ENCODE peak calls at places on chromosomes 5 and 9, in ten cellular contexts. O is gastrocnemius medialis, H is A549, E is HepG2, R is ovary, C is GM12891, L is GM12878, G is sigmoid colon, M is uterus, I is stomach. T is an unnamed sample.

GRCh38 chr9:1047605-1048235 is 2.4 kb upstream of the DMRT2 start:
- DNase-seq in O (no peak), H (no peak), E (no peak), R (no peak), C (no peak), L (no peak), G (no peak), M (no peak), I (no peak), T (no peak)

GRCh38 chr5:94442971-94443370 is 175.4 kb downstream of the KIAA0825 start:
- DNase-seq in O (no peak), H (no peak), E (no peak), R (no peak), C (no peak), L (no peak), G (no peak), M (no peak), I (no peak), T (no peak)

GRCh38 chr5:125870271-125870670 is 552.9 kb upstream of the GRAMD2B start:
- DNase-seq in O (no peak), H (no peak), E (no peak), R (no peak), C (no peak), L (no peak), G (no peak), M (no peak), I (no peak), T (no peak)

GRCh38 chr5:133041910-133042309 is 9.9 kb upstream of the HSPA4 start:
- DNase-seq in O (no peak), H (peak; percentile 49), E (no peak), R (no peak), C (no peak), L (no peak), G (no peak), M (no peak), I (no peak), T (no peak)

GRCh38 chr5:34436761-34437501 is 219.2 kb upstream of the RAI14 start:
- DNase-seq in O (no peak), H (no peak), E (no peak), R (no peak), C (no peak), L (peak; percentile 19), G (no peak), M (no peak), I (no peak), T (no peak)

GRCh38 chr5:6611561-6612256 is 21.1 kb downstream of the NSUN2 start:
- DNase-seq in O (no peak), H (no peak), E (no peak), R (no peak), C (no peak), L (no peak), G (no peak), M (no peak), I (no peak), T (no peak)

GRCh38 chr5:25713259-25713658 is 1068.5 kb upstream of the CDH10 start:
- DNase-seq in O (no peak), H (peak; percentile 19), E (no peak), R (no peak), C (no peak), L (peak; percentile 31), G (no peak), M (no peak), I (no peak), T (no peak)

GRCh38 chr9:112127281-112127680 is 47.8 kb downstream of the SUSD1 start:
- DNase-seq in O (no peak), H (no peak), E (peak; percentile 29), R (no peak), C (no peak), L (no peak), G (no peak), M (no peak), I (no peak), T (no peak)

GRCh38 chr9:95552814-95553546 is 36.2 kb upstream of the PTCH1 start:
- DNase-seq in O (peak; percentile 12), H (no peak), E (no peak), R (peak; percentile 56), C (no peak), L (no peak), G (no peak), M (peak; percentile 37), I (no peak), T (no peak)

GRCh38 chr9:5193345-5193744 is 7.9 kb upstream of the INSL6 start:
- DNase-seq in O (no peak), H (no peak), E (no peak), R (no peak), C (no peak), L (no peak), G (no peak), M (no peak), I (no peak), T (no peak)

GRCh38 chr5:138722518-138722917 is 30.7 kb upstream of the CTNNA1 start:
- DNase-seq in O (no peak), H (no peak), E (no peak), R (no peak), C (no peak), L (no peak), G (no peak), M (no peak), I (peak; percentile 65), T (no peak)

GRCh38 chr5:137613554-137614265 is 114.6 kb upstream of the SPOCK1 start:
- DNase-seq in O (no peak), H (no peak), E (no peak), R (no peak), C (no peak), L (no peak), G (no peak), M (no peak), I (no peak), T (no peak)

GRCh38 chr5:135240283-135240633 is 158.8 kb downstream of the MACROH2A1 start:
- DNase-seq in O (no peak), H (no peak), E (no peak), R (peak; percentile 1), C (no peak), L (no peak), G (peak; percentile 21), M (no peak), I (peak; percentile 15), T (no peak)

GRCh38 chr9:111992523-111992922 is 95.9 kb downstream of the UGCG start:
- DNase-seq in O (no peak), H (no peak), E (no peak), R (no peak), C (no peak), L (peak; percentile 77), G (no peak), M (no peak), I (no peak), T (no peak)

GRCh38 chr5:74016373-74016772 is 390.4 kb downstream of the ARHGEF28 start:
- DNase-seq in O (no peak), H (peak; percentile 27), E (peak; percentile 5), R (no peak), C (no peak), L (no peak), G (no peak), M (no peak), I (no peak), T (no peak)

GRCh38 chr9:129884220-129885017 is 49.2 kb downstream of the USP20 start:
- DNase-seq in O (peak; percentile 76), H (peak; percentile 83), E (peak; percentile 66), R (peak; percentile 83), C (peak; percentile 90), L (peak; percentile 83), G (peak; percentile 94), M (peak; percentile 89), I (peak; percentile 93), T (peak; percentile 89)
- TF ChIP-seq POLR2A in O (no peak), H (peak; percentile 71), E (peak; percentile 75), R (no peak), C (peak; percentile 76), L (peak; percentile 67), G (no peak), M (peak; percentile 21), I (no peak), T (peak; percentile 48)

GRCh38 chr5:98432378-98432777 is 341.1 kb upstream of the RGMB start:
- DNase-seq in O (no peak), H (no peak), E (no peak), R (no peak), C (no peak), L (no peak), G (no peak), M (no peak), I (no peak), T (no peak)

GRCh38 chr5:98433673-98434072 is 339.8 kb upstream of the RGMB start:
- DNase-seq in O (no peak), H (no peak), E (no peak), R (no peak), C (no peak), L (no peak), G (no peak), M (no peak), I (no peak), T (no peak)

GRCh38 chr5:98433022-98433421 is 340.4 kb upstream of the RGMB start:
- DNase-seq in O (no peak), H (no peak), E (no peak), R (no peak), C (no peak), L (no peak), G (no peak), M (no peak), I (no peak), T (no peak)

GRCh38 chr5:98436672-98437071 is 336.8 kb upstream of the RGMB start:
- DNase-seq in O (no peak), H (no peak), E (no peak), R (no peak), C (no peak), L (no peak), G (no peak), M (no peak), I (no peak), T (no peak)
- TF ChIP-seq POLR2A in O (no peak), H (no peak), E (no peak), R (no peak), C (no peak), L (no peak), G (no peak), M (no peak), I (no peak), T (no peak)

DNA sequence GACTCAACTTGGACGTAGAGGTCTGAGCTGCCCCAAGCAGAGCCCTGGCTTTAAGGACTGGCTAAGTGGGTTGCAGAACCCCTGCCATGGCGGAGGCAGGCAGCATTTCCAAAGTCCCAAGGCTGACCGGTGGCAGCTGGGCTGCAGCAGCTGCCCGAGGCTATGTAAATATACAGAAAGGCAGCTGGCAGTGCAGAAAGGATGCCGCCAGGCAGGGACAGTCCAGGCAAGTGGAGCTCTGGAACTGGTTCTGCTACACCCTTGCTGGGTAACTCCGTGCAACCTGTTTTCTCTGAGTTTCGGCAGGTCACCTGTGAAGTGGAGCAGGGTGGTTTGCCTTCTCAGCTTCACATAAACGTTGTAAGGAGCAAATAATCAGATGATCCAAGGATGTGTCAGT is 46.0 kb downstream of the SHB start:
- DNase-seq in O (no peak), H (no peak), E (no peak), R (no peak), C (no peak), L (no peak), G (no peak), M (no peak), I (peak; percentile 82), T (peak; percentile 88)
- TF ChIP-seq POLR2A in O (no peak), H (no peak), E (peak; percentile 8), R (no peak), C (no peak), L (no peak), G (no peak), M (no peak), I (no peak), T (no peak)

DNA sequence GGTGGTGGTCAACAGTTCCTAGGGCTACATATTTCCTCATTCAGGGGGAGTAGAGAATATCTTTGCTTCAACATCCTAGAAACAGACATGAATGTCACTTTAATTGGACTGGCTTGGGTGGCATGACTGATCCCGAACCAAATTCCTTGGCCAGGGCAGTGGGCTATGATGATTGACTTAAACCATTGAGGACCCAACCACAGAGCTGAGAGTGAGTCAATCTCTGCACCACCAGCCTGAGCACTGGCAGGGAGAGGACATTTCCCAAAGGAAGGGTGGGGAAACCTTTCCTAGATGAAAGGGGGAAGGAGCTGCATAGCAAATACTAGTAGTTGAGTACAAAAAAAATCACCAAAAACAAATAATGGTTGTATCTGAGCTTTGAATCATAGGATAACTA is 52.8 kb upstream of the ENTREP1 start:
- DNase-seq in O (no peak), H (no peak), E (no peak), R (no peak), C (no peak), L (no peak), G (no peak), M (no peak), I (no peak), T (no peak)
- TF ChIP-seq POLR2A in O (no peak), H (no peak), E (no peak), R (no peak), C (no peak), L (no peak), G (no peak), M (no peak), I (no peak), T (no peak)